ENCODE peak calls at places on chromosome 14, in eight cellular contexts. E is transverse colon, Q is upper lobe of left lung, Y is HCT116, N is esophagus muscularis mucosa, P is GM23338, B is stomach, S is breast epithelium. L is an unnamed sample.

GRCh38 chr14:106823552-106823951 is 1297.2 kb downstream of the TMEM121 start:
- DNase-seq in E (no peak), P (no peak), Q (no peak), N (peak), B (no peak), Y (no peak), S (no peak), L (no peak)

GRCh38 chr14:32183151-32184048 is 18.4 kb upstream of the RNU6-7 start:
- DNase-seq in P (no peak), Y (no peak), S (no peak), E (no peak), N (no peak), B (no peak), Q (no peak), L (no peak)

GRCh38 chr14:59275668-59276067 is 87.2 kb downstream of the DAAM1 start:
- DNase-seq in S (no peak), E (no peak), N (no peak), Y (peak), B (no peak), P (no peak), Q (no peak), L (no peak)

GRCh38 chr14:23829736-23830474 is 123.7 kb upstream of the DHRS4 start:
- DNase-seq in Q (no peak), B (peak), P (no peak), E (peak), Y (peak), S (no peak), N (no peak), L (no peak)

GRCh38 chr14:49972840-49973239 is 80.0 kb downstream of the ARF6 start:
- DNase-seq in N (no peak), Q (peak), E (peak), B (peak), Y (peak), S (no peak), P (no peak), L (no peak)

GRCh38 chr14:69034612-69035262 is 55.6 kb upstream of the ACTN1 start:
- DNase-seq in Y (no peak), Q (no peak), N (no peak), E (no peak), S (no peak), P (peak), B (no peak), L (no peak)

GRCh38 chr14:101226603-101227425 is 323.3 kb upstream of the RTL1 start:
- DNase-seq in Y (no peak), E (peak), S (no peak), P (no peak), B (no peak), N (peak), Q (no peak), L (no peak)

GRCh38 chr14:24150061-24150460 is 2.8 kb downstream of the RNF31 start:
- DNase-seq in N (no peak), P (no peak), Y (no peak), S (no peak), B (no peak), Q (no peak), E (no peak), L (no peak)

GRCh38 chr14:20387577-20387976 is 25.7 kb downstream of the TEP1 start:
- DNase-seq in Y (no peak), B (no peak), Q (no peak), N (no peak), S (no peak), P (no peak), E (no peak), L (no peak)

GRCh38 chr14:73712071-73712506 is 2.1 kb downstream of the PNMA1 start:
- DNase-seq in P (no peak), Q (no peak), Y (no peak), E (no peak), S (no peak), N (no peak), B (no peak), L (no peak)

GRCh38 chr14:25677111-25677510 is 627.2 kb upstream of the STXBP6 start:
- DNase-seq in Y (no peak), E (no peak), N (no peak), Q (no peak), S (no peak), B (no peak), P (no peak), L (no peak)

GRCh38 chr14:32354716-32355115 is 25.6 kb downstream of the AKAP6 start:
- DNase-seq in B (no peak), P (peak), S (no peak), Y (no peak), Q (no peak), N (peak), E (no peak), L (no peak)

GRCh38 chr14:94673781-94674231 is 61.6 kb downstream of the SERPINA3 start:
- DNase-seq in S (no peak), E (no peak), N (no peak), Q (peak), P (no peak), B (peak), Y (no peak), L (no peak)

GRCh38 chr14:64556526-64556925 is 6.8 kb downstream of the PPP1R36 start:
- DNase-seq in N (no peak), S (no peak), P (no peak), Y (no peak), B (no peak), Q (no peak), E (no peak), L (no peak)

GRCh38 chr14:102215071-102215470 is 75.4 kb downstream of the WDR20 start:
- DNase-seq in P (no peak), S (no peak), N (no peak), E (no peak), B (no peak), Y (no peak), Q (no peak), L (no peak)

GRCh38 chr14:35760143-35760542 is 49.0 kb downstream of the RALGAPA1 start:
- DNase-seq in N (no peak), S (no peak), Y (no peak), P (peak), Q (no peak), E (no peak), B (no peak), L (no peak)

GRCh38 chr14:93996130-93996695 is 888 bp upstream of the CCDC197 start:
- DNase-seq in Q (no peak), N (no peak), B (no peak), S (no peak), P (no peak), Y (no peak), E (no peak), L (no peak)

GRCh38 chr14:24095196-24096068 is 1.3 kb downstream of the PCK2 start:
- DNase-seq in S (no peak), Y (no peak), B (no peak), N (no peak), E (peak), Q (peak), P (peak), L (peak)

GRCh38 chr14:52363969-52364368 is 49.9 kb downstream of the PTGER2 start:
- DNase-seq in E (no peak), N (no peak), Q (no peak), B (no peak), Y (no peak), P (no peak), S (no peak), L (no peak)

GRCh38 chr14:56953884-56954283 is 143.6 kb upstream of the OTX2 start:
- DNase-seq in Y (no peak), P (peak), E (no peak), Q (no peak), N (no peak), S (no peak), B (no peak), L (no peak)

GRCh38 chr14:102071283-102071998 is 15.4 kb downstream of the HSP90AA1 start:
- DNase-seq in Q (no peak), E (no peak), Y (peak), S (no peak), N (no peak), B (no peak), P (no peak), L (peak)

GRCh38 chr14:82366803-82367202 is 833.1 kb upstream of the SEL1L start:
- DNase-seq in N (no peak), E (no peak), B (no peak), S (no peak), P (peak), Q (no peak), Y (no peak), L (no peak)

GRCh38 chr14:35534130-35534883 is at the start of gene INSM2:
- DNase-seq in S (no peak), Y (no peak), Q (no peak), P (peak), B (no peak), N (no peak), E (no peak), L (peak)

GRCh38 chr14:80850197-80850814 is 91.2 kb downstream of the CEP128 start:
- DNase-seq in E (no peak), Q (no peak), S (no peak), N (no peak), Y (peak), B (no peak), P (peak), L (no peak)

GRCh38 chr14:90544566-90544965 is 147.7 kb downstream of the CALM1 start:
- DNase-seq in B (no peak), S (no peak), Q (no peak), N (no peak), E (no peak), Y (no peak), P (no peak), L (peak)

GRCh38 chr14:100446572-100446971 is 123.4 kb downstream of the SLC25A47 start:
- DNase-seq in P (peak), Y (no peak), S (no peak), N (no peak), Q (no peak), B (no peak), E (no peak), L (no peak)

GRCh38 chr14:49218436-49219092 is 367.6 kb downstream of the RPS29 start:
- DNase-seq in E (no peak), Y (no peak), Q (no peak), N (no peak), P (no peak), B (no peak), S (no peak), L (no peak)

GRCh38 chr14:104135121-104135903 is 3.1 kb upstream of the KIF26A start:
- DNase-seq in E (no peak), P (peak), B (no peak), S (no peak), Y (no peak), N (no peak), Q (no peak), L (peak)

GRCh38 chr14:105042813-105043212 is 21.9 kb upstream of the CDCA4 start:
- DNase-seq in Y (no peak), P (no peak), E (no peak), B (no peak), N (no peak), Q (no peak), S (no peak), L (peak)

GRCh38 chr14:99158150-99158549 is 113.8 kb downstream of the BCL11B start:
- DNase-seq in E (no peak), Y (no peak), B (no peak), Q (peak), P (no peak), S (peak), N (no peak), L (no peak)

GRCh38 chr14:49584058-49584457 is 2.1 kb downstream of the RPS29 start:
- DNase-seq in B (no peak), P (no peak), S (no peak), E (no peak), Y (no peak), Q (no peak), N (no peak), L (no peak)

GRCh38 chr14:68651075-68651474 is 141.8 kb downstream of the ZFP36L1 start:
- DNase-seq in E (no peak), N (no peak), S (no peak), Q (no peak), Y (no peak), P (no peak), B (no peak), L (no peak)

GRCh38 chr14:91228112-91229004 is 16.1 kb downstream of the GPR68 start:
- DNase-seq in B (no peak), S (no peak), Y (no peak), P (peak), Q (no peak), N (no peak), E (no peak), L (peak)

GRCh38 chr14:64671591-64671990 is 32.6 kb upstream of the PLEKHG3 start:
- DNase-seq in N (no peak), B (no peak), E (no peak), Y (peak), S (no peak), Q (no peak), P (peak), L (no peak)

GRCh38 chr14:40122978-40123648 is 690.9 kb upstream of the FBXO33 start:
- DNase-seq in E (no peak), B (no peak), Y (peak), S (no peak), Q (no peak), P (no peak), N (no peak), L (no peak)

GRCh38 chr14:33792387-33793368 is 158.2 kb downstream of the EGLN3 start:
- DNase-seq in Y (peak), E (peak), Q (peak), P (peak), B (peak), N (peak), S (peak), L (peak)
- TF ChIP-seq POLR2AphosphoS5 in Y (no peak), E (no peak), Q (no peak), P (no peak), B (peak), N (peak), S (no peak), L (no peak)

GRCh38 chr14:75980856-75981255 is 939 bp downstream of the TGFB3 start:
- DNase-seq in N (no peak), Y (no peak), P (no peak), B (peak), E (no peak), Q (peak), S (peak), L (no peak)
- H3K4me3 ChIP-seq in N (peak), Y (no peak), P (peak), B (peak), E (peak), Q (peak), S (peak), L (no peak)

GRCh38 chr14:92688434-92689375 is 59.7 kb downstream of the LGMN start:
- DNase-seq in B (peak), S (no peak), N (no peak), P (peak), E (peak), Q (no peak), Y (no peak), L (no peak)
- TF ChIP-seq POLR2AphosphoS5 in B (no peak), S (no peak), N (no peak), P (no peak), E (no peak), Q (no peak), Y (no peak), L (no peak)

GRCh38 chr14:98138666-98139065 is 1133.3 kb downstream of the BCL11B start:
- DNase-seq in B (no peak), N (peak), E (peak), Y (peak), S (no peak), Q (peak), P (peak), L (no peak)
- H3K4me3 ChIP-seq in B (no peak), N (no peak), E (no peak), Y (no peak), S (no peak), Q (no peak), P (no peak), L (no peak)

DNA sequence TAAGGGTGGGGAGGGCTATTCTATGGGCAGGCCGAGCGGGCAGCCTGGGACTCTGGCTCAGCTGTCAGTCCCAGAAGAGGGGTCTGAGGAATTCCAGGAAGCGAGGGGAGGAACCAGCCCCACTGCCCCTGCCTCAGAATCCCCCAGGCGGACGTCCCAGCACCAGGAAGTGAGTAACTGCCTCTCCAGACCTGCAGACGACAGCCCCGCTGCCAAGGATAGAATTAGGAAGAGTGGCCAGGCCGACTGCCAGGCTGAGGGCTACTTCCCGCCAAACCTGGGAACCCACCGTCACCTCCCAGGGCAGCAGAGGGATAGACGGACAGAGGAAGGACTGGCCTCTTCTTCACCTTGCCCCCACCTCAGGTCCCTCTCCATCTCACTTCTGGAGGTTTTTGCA is 6.7 kb upstream of the BDKRB2 start:
- DNase-seq in P (no peak), N (no peak), Q (peak), S (no peak), B (no peak), E (no peak), Y (no peak), L (no peak)
- TF ChIP-seq POLR2AphosphoS5 in P (no peak), N (no peak), Q (no peak), S (no peak), B (no peak), E (no peak), Y (no peak), L (no peak)

GRCh38 chr14:21535545-21536394 is 9.6 kb upstream of the SALL2 start:
- DNase-seq in S (no peak), Y (no peak), E (no peak), P (no peak), N (no peak), B (no peak), Q (no peak), L (no peak)
- H3K4me3 ChIP-seq in S (peak), Y (no peak), E (no peak), P (peak), N (peak), B (peak), Q (peak), L (no peak)

GRCh38 chr14:53668861-53669260 is 287.8 kb downstream of the BMP4 start:
- DNase-seq in Q (no peak), N (no peak), S (no peak), P (no peak), B (no peak), E (no peak), Y (no peak), L (no peak)
- TF ChIP-seq POLR2AphosphoS5 in Q (no peak), N (no peak), S (no peak), P (no peak), B (no peak), E (no peak), Y (no peak), L (no peak)

L was measured in spleen.